ENCODE peak calls at places on chromosome 14, in ten cellular contexts. R, X, U, O, I, C, T, W, F and S are unnamed samples.

GRCh38 chr14:100589071-100589759 is 2.0 kb upstream of the BEGAIN start:
- DNase-seq in C (no peak), O (no peak), R (no peak), X (no peak), I (no peak), T (no peak), U (no peak), W (no peak), F (no peak), S (peak; percentile 6)

GRCh38 chr14:60349663-60350365 is 100.8 kb downstream of the PPM1A start:
- DNase-seq in O (peak; percentile 56), C (no peak), U (peak; percentile 26), I (no peak), T (peak; percentile 61), F (no peak), R (no peak), W (peak; percentile 34), X (peak; percentile 65), S (no peak)

GRCh38 chr14:101130861-101131260 is 227.3 kb upstream of the RTL1 start:
- DNase-seq in O (no peak), U (no peak), C (no peak), W (no peak), F (no peak), T (no peak), X (no peak), R (no peak), I (no peak), S (no peak)

GRCh38 chr14:33847066-33847465 is 103.8 kb downstream of the EGLN3 start:
- DNase-seq in U (no peak), X (no peak), I (no peak), T (no peak), W (peak; percentile 87), O (peak; percentile 41), C (no peak), F (no peak), R (no peak), S (no peak)

GRCh38 chr14:91241848-91242247 is 2.7 kb downstream of the GPR68 start:
- DNase-seq in O (no peak), W (no peak), U (no peak), I (no peak), C (no peak), F (no peak), X (no peak), T (no peak), R (no peak), S (no peak)

GRCh38 chr14:36647827-36648753 is 13.6 kb upstream of the PAX9 start:
- DNase-seq in U (no peak), F (no peak), C (no peak), T (peak; percentile 74), R (peak; percentile 54), W (peak; percentile 45), I (no peak), X (peak; percentile 47), O (peak; percentile 48), S (no peak)

GRCh38 chr14:50943943-50944646 is at the start of gene PYGL:
- DNase-seq in T (peak; percentile 80), F (peak; percentile 37), R (peak; percentile 67), O (peak; percentile 63), U (peak; percentile 60), X (peak; percentile 53), C (no peak), I (peak; percentile 77), W (peak; percentile 76), S (peak; percentile 39)

GRCh38 chr14:94021001-94021400 is 5.1 kb upstream of the OTUB2 start:
- DNase-seq in F (no peak), I (no peak), O (no peak), C (no peak), T (peak; percentile 60), X (peak; percentile 46), U (no peak), W (peak; percentile 67), R (no peak), S (no peak)

GRCh38 chr14:68548194-68549056 is 244.4 kb downstream of the ZFP36L1 start:
- DNase-seq in U (peak; percentile 94), W (peak; percentile 99), X (peak; percentile 99), I (peak; percentile 83), R (peak; percentile 44), C (peak; percentile 83), T (peak; percentile 98), O (peak; percentile 99), F (peak; percentile 77), S (no peak)

GRCh38 chr14:55228261-55228660 is 36.9 kb upstream of the DLGAP5 start:
- DNase-seq in F (no peak), I (no peak), R (no peak), O (no peak), X (no peak), C (no peak), W (no peak), T (no peak), U (no peak), S (no peak)
- TF ChIP-seq CTCF in F (no peak), I (no peak), R (no peak), O (no peak), X (no peak), C (no peak), W (no peak), T (no peak), U (no peak), S (no peak)

GRCh38 chr14:76253111-76253510 is 101.4 kb downstream of the GPATCH2L start:
- DNase-seq in X (no peak), U (no peak), I (no peak), T (no peak), O (no peak), W (no peak), R (no peak), F (no peak), C (no peak), S (no peak)
- TF ChIP-seq CTCF in X (no peak), U (no peak), I (no peak), T (no peak), O (no peak), W (no peak), R (no peak), F (no peak), C (no peak), S (no peak)

GRCh38 chr14:89779707-89780106 is 174.8 kb downstream of the EFCAB11 start:
- DNase-seq in I (no peak), C (no peak), O (no peak), F (no peak), R (no peak), W (no peak), X (peak; percentile 2), U (no peak), T (no peak), S (no peak)
- TF ChIP-seq CTCF in I (no peak), C (no peak), O (no peak), F (no peak), R (no peak), W (no peak), X (no peak), U (no peak), T (no peak), S (no peak)

DNA sequence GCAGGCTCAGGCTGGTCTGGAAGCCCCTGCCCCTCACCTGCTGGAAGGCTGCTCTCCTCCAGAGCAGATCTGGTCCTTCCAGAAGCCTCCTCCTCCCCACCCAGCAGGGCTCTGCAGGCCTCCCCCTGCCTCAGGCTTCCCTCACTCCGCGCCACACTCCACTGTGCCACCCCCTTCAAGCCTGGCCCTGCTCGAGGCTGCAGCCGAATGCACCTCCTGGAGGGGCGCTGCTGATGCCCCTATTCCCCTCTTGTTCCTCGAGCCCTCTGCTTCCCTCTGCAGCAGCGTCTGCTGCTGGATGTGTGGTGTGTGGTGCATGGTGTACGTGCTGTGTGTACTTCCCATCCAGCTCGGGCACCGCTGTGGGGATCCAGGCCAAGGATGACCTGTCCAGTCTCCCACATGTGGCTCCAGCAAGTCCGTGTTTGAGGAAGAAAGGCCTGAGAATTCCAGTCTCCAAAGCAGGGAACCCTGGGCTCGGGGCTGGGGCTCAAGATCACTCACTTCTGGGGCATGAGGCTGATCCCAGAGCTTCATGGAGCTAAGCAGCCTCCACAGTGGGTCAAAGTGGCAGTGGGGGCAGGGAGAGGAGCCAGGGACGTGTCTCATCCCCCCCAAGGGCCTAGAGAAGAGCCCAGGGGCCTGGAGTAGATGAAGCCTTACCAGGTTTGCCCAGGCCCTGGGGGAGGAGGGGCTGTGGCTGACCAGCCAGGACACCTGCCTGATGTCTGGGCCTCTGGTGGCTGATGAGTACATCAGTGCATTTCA is 136.0 kb upstream of the C14orf180 start:
- DNase-seq in X (no peak), O (no peak), I (peak; percentile 58), U (no peak), W (no peak), R (no peak), T (no peak), F (no peak), C (peak; percentile 7), S (peak; percentile 12)
- TF ChIP-seq CTCF in X (no peak), O (no peak), I (no peak), U (no peak), W (no peak), R (no peak), T (no peak), F (no peak), C (no peak), S (no peak)

DNA sequence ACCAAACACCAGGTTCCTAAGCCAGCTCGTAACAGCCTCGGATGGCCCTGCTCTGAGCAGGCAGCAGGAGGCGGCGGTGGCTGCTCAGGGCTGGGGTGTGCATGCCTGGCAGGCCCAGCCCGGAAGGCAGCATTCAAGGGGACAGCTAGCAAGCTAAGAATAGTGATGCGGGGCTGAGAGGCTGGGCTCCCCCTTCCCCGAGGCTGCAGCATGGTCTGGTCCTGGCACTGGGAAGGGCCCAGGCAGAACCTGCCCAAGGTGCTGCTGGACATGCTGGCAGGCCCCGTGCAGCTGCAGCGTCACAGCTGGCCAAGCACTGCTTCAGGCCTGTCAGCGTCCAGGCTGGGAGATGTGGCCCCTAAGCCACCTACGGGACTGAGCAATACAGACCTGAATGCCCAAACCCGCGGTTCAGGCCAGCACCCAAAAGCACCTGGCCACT is 26.4 kb upstream of the NUDT14 start:
- DNase-seq in C (no peak), F (no peak), W (no peak), U (peak; percentile 55), I (no peak), X (no peak), O (no peak), T (no peak), R (no peak), S (no peak)
- TF ChIP-seq CTCF in C (no peak), F (no peak), W (no peak), U (no peak), I (no peak), X (no peak), O (no peak), T (peak; percentile 6), R (no peak), S (no peak)

DNA sequence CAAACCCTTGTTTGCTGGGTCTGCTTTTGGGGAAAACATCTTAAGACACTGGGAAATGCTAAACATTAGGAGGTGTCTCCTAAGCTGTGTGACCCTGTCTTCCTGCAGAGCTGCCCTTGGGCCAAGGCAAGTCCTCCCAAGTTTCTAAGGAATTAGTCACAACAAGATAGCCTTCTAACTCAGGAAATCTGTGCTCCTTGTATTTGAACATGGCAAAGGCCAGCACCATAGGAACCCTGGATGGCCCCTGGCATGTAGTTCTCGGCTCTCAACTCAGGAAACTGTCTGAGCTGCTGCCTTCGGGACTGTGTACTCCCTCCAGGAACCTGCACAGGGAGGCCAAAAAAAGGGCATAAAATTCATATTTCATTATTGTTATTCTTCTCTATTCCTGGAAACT is 37.6 kb upstream of the LTBP2 start:
- DNase-seq in T (peak; percentile 51), F (no peak), W (no peak), X (no peak), U (no peak), C (no peak), R (no peak), I (no peak), O (peak; percentile 49), S (no peak)
- TF ChIP-seq CTCF in T (no peak), F (no peak), W (no peak), X (no peak), U (no peak), C (no peak), R (no peak), I (no peak), O (no peak), S (no peak)